ENCODE peak calls at places on chromosomes 4 and X, in ten cellular contexts. Q, P, Z, M, C, G, D, U, E and O are unnamed samples.

GRCh38 chrX:14712096-14712495 is 160.8 kb downstream of the FANCB start:
- DNase-seq in G (no peak), C (no peak), Q (no peak), Z (no peak), E (no peak), U (no peak), P (no peak), D (no peak), M (no peak), O (no peak)

GRCh38 chr4:56653461-56654237 is 27.4 kb downstream of the HOPX start:
- DNase-seq in G (no peak), U (no peak), P (no peak), M (no peak), Z (peak), Q (no peak), D (no peak), E (peak), C (no peak), O (no peak)

GRCh38 chr4:128519163-128519810 is 231.7 kb upstream of the PGRMC2 start:
- DNase-seq in C (no peak), E (no peak), Z (no peak), U (peak), P (peak), M (peak), D (no peak), G (peak), Q (no peak), O (no peak)

GRCh38 chrX:150227873-150228272 is 135.2 kb upstream of the MAMLD1 start:
- DNase-seq in U (no peak), M (no peak), P (no peak), Z (no peak), G (no peak), E (no peak), C (no peak), Q (no peak), D (no peak), O (no peak)

GRCh38 chr4:55866973-55867574 is 13.6 kb downstream of the EXOC1 start:
- DNase-seq in U (peak), P (no peak), D (peak), G (peak), C (no peak), M (peak), E (no peak), Z (no peak), Q (no peak), O (peak)

GRCh38 chr4:86401826-86402225 is 42.0 kb upstream of the MAPK10 start:
- DNase-seq in D (no peak), P (no peak), M (peak), E (no peak), U (peak), C (no peak), Z (no peak), Q (no peak), G (peak), O (peak)

GRCh38 chr4:86453044-86453501 is 93.2 kb upstream of the MAPK10 start:
- DNase-seq in D (no peak), P (peak), U (peak), Q (no peak), M (no peak), E (no peak), G (peak), C (peak), Z (no peak), O (no peak)

GRCh38 chrX:16386126-16386525 is 218.8 kb downstream of the MAGEB17 start:
- DNase-seq in E (no peak), U (peak), P (no peak), Z (no peak), Q (no peak), M (no peak), G (no peak), C (no peak), D (no peak), O (no peak)

GRCh38 chr4:165965503-165965902 is 92.5 kb downstream of the TLL1 start:
- DNase-seq in U (no peak), C (no peak), G (peak), Q (no peak), E (no peak), Z (no peak), P (no peak), D (peak), M (no peak), O (no peak)

GRCh38 chrX:152806035-152806434 is 24.5 kb downstream of the CETN2 start:
- DNase-seq in D (no peak), Q (no peak), M (peak), E (no peak), Z (no peak), P (no peak), U (no peak), G (no peak), C (no peak), O (peak)

GRCh38 chr4:5452156-5452555 is 256.2 kb downstream of the EVC2 start:
- DNase-seq in C (no peak), D (no peak), M (no peak), E (no peak), G (no peak), Q (no peak), Z (no peak), U (no peak), P (no peak), O (no peak)

GRCh38 chr4:144288011-144288903 is 147.7 kb upstream of the GYPA start:
- DNase-seq in G (no peak), U (no peak), M (no peak), Q (no peak), P (no peak), C (no peak), D (no peak), Z (no peak), E (no peak), O (no peak)

GRCh38 chr4:75919914-75920313 is 17.7 kb upstream of the PPEF2 start:
- DNase-seq in C (no peak), Z (no peak), Q (no peak), E (no peak), D (no peak), G (peak), M (peak), U (peak), P (no peak), O (no peak)

GRCh38 chr4:144179152-144179739 is 38.7 kb upstream of the GYPA start:
- DNase-seq in D (no peak), Z (no peak), P (no peak), Q (no peak), C (no peak), G (no peak), M (no peak), E (no peak), U (no peak), O (no peak)

GRCh38 chr4:38804654-38805295 is at the start of gene TLR1:
- DNase-seq in E (no peak), Z (no peak), C (no peak), M (peak), D (no peak), G (peak), Q (no peak), U (peak), P (no peak), O (peak)

GRCh38 chrX:19683817-19684216 is 168.5 kb upstream of the MAP3K15 start:
- DNase-seq in U (no peak), Q (peak), Z (no peak), G (no peak), C (no peak), E (peak), P (no peak), D (no peak), M (no peak), O (no peak)

GRCh38 chr4:118816538-118817177 is 19.3 kb downstream of the SEC24D start:
- DNase-seq in Z (no peak), E (no peak), G (peak), P (no peak), C (no peak), Q (no peak), D (no peak), M (peak), U (peak), O (no peak)

GRCh38 chr4:31557444-31557843 is 837.3 kb downstream of the PCDH7 start:
- DNase-seq in Z (no peak), P (no peak), C (no peak), D (no peak), Q (no peak), G (peak), E (no peak), M (no peak), U (no peak), O (no peak)

GRCh38 chr4:129352480-129352879 is 256.5 kb downstream of the C4orf33 start:
- DNase-seq in Z (no peak), E (no peak), G (no peak), Q (no peak), M (no peak), U (no peak), C (no peak), D (no peak), P (no peak), O (no peak)

GRCh38 chr4:85514117-85514516 is 39.2 kb downstream of the ARHGAP24 start:
- DNase-seq in C (no peak), Z (no peak), D (no peak), Q (no peak), U (no peak), E (no peak), P (no peak), G (no peak), M (peak), O (no peak)

GRCh38 chrX:9988762-9989161 is 21.6 kb downstream of the CLDN34 start:
- DNase-seq in E (no peak), G (peak), U (no peak), P (no peak), Z (no peak), C (no peak), D (peak), Q (no peak), M (peak), O (peak)

GRCh38 chr4:107379054-107379869 is 340.8 kb downstream of the PAPSS1 start:
- DNase-seq in M (peak), E (no peak), Z (no peak), Q (no peak), U (peak), C (no peak), D (no peak), P (no peak), G (peak), O (no peak)

GRCh38 chrX:149962859-149963757 is 24.8 kb upstream of the EOLA2 start:
- DNase-seq in M (peak), G (peak), P (no peak), Z (no peak), E (peak), D (peak), Q (no peak), U (peak), C (peak), O (peak)

GRCh38 chr4:95092762-95093161 is 335.0 kb downstream of the BMPR1B start:
- DNase-seq in E (no peak), D (no peak), Z (no peak), Q (no peak), C (peak), G (no peak), P (no peak), M (peak), U (no peak), O (peak)

GRCh38 chr4:185591679-185592141 is 56.4 kb upstream of the PDLIM3 start:
- DNase-seq in C (no peak), U (peak), Q (no peak), D (no peak), P (no peak), G (peak), M (peak), E (no peak), Z (no peak), O (no peak)

GRCh38 chrX:40176979-40177430 is 79.2 kb upstream of the BCOR start:
- DNase-seq in P (peak), Z (no peak), D (no peak), M (peak), E (no peak), Q (peak), U (no peak), G (no peak), C (no peak), O (peak)

GRCh38 chr4:112510468-112511293 is 5.3 kb downstream of the NEUROG2 start:
- DNase-seq in E (no peak), Q (no peak), C (no peak), P (no peak), D (no peak), G (no peak), Z (no peak), M (no peak), U (no peak), O (peak)

GRCh38 chrX:153408871-153409351 is 2.4 kb upstream of the ZFP92 start:
- DNase-seq in P (no peak), D (no peak), Z (no peak), E (no peak), Q (no peak), C (no peak), U (no peak), G (no peak), M (no peak), O (no peak)

GRCh38 chr4:152356428-152357034 is 179.4 kb downstream of the FBXW7 start:
- DNase-seq in M (peak), D (no peak), Z (no peak), Q (no peak), G (peak), P (no peak), E (no peak), U (peak), C (no peak), O (no peak)

GRCh38 chr4:84632092-84632491 is 49.2 kb downstream of the CDS1 start:
- DNase-seq in U (peak), M (peak), G (peak), Z (no peak), Q (no peak), E (no peak), C (no peak), D (no peak), P (no peak), O (no peak)

GRCh38 chrX:12921886-12922599 is 15.6 kb downstream of the TLR8 start:
- DNase-seq in E (no peak), C (no peak), M (no peak), Z (no peak), D (no peak), Q (no peak), U (no peak), G (peak), P (no peak), O (no peak)